ENCODE peak calls at places on chromosome X, in five cellular contexts. One of them, this sample, is unnamed. For H3K9me3, the result is how much of the 10 kb centered on the place peaks cover.

GRCh38 chrX:125132274-125132673 is 187.4 kb upstream of the TEX13C start:
- DNase-seq in lower lobe of right lung: no peak
- DNase-seq in cardiac muscle cell: no peak
- DNase-seq in sigmoid colon: no peak
- DNase-seq in neural progenitor cell: peak
- DNase-seq in this sample: no peak

GRCh38 chrX:53235566-53235965 is 10.6 kb upstream of the KDM5C start:
- DNase-seq in cardiac muscle cell: no peak
- DNase-seq in sigmoid colon: no peak
- DNase-seq in neural progenitor cell: no peak
- DNase-seq in lower lobe of right lung: no peak
- DNase-seq in this sample: no peak

GRCh38 chrX:53594354-53594753 is 92.2 kb downstream of the HUWE1 start:
- DNase-seq in sigmoid colon: no peak
- DNase-seq in cardiac muscle cell: no peak
- DNase-seq in lower lobe of right lung: no peak
- DNase-seq in neural progenitor cell: no peak
- DNase-seq in this sample: peak

GRCh38 chrX:69319376-69319775 is 154.1 kb upstream of the PJA1 start:
- DNase-seq in neural progenitor cell: no peak
- DNase-seq in sigmoid colon: no peak
- DNase-seq in lower lobe of right lung: no peak
- DNase-seq in cardiac muscle cell: no peak
- DNase-seq in this sample: no peak

GRCh38 chrX:104961926-104962325 is 258.6 kb downstream of the TEX13A start:
- DNase-seq in lower lobe of right lung: no peak
- DNase-seq in neural progenitor cell: no peak
- DNase-seq in cardiac muscle cell: no peak
- DNase-seq in sigmoid colon: no peak
- DNase-seq in this sample: no peak

GRCh38 chrX:70422886-70423336 is at the start of gene GDPD2:
- DNase-seq in sigmoid colon: no peak
- DNase-seq in neural progenitor cell: peak
- DNase-seq in cardiac muscle cell: peak
- DNase-seq in lower lobe of right lung: no peak
- DNase-seq in this sample: no peak

GRCh38 chrX:150503898-150504219 is 64.6 kb upstream of the MTM1 start:
- DNase-seq in sigmoid colon: no peak
- DNase-seq in cardiac muscle cell: no peak
- DNase-seq in lower lobe of right lung: peak
- DNase-seq in neural progenitor cell: no peak
- DNase-seq in this sample: no peak

GRCh38 chrX:42778096-42778495 is at the start of gene PPP1R2C:
- DNase-seq in sigmoid colon: no peak
- DNase-seq in lower lobe of right lung: no peak
- DNase-seq in cardiac muscle cell: no peak
- DNase-seq in neural progenitor cell: no peak
- DNase-seq in this sample: no peak

GRCh38 chrX:55206152-55206941 is 13.8 kb upstream of the PAGE5 start:
- DNase-seq in cardiac muscle cell: no peak
- DNase-seq in neural progenitor cell: no peak
- DNase-seq in lower lobe of right lung: no peak
- DNase-seq in sigmoid colon: no peak
- DNase-seq in this sample: no peak

GRCh38 chrX:101241531-101241930 is 21.9 kb downstream of the DRP2 start:
- DNase-seq in neural progenitor cell: no peak
- DNase-seq in cardiac muscle cell: no peak
- DNase-seq in lower lobe of right lung: no peak
- DNase-seq in sigmoid colon: no peak
- DNase-seq in this sample: no peak

GRCh38 chrX:119145241-119145653 is 17.6 kb upstream of the KIAA1210 start:
- DNase-seq in lower lobe of right lung: no peak
- DNase-seq in neural progenitor cell: peak
- DNase-seq in sigmoid colon: no peak
- DNase-seq in cardiac muscle cell: peak
- DNase-seq in this sample: no peak

GRCh38 chrX:39418936-39419659 is 617.8 kb downstream of the MID1IP1 start:
- DNase-seq in lower lobe of right lung: no peak
- DNase-seq in sigmoid colon: no peak
- DNase-seq in cardiac muscle cell: peak
- DNase-seq in neural progenitor cell: no peak
- DNase-seq in this sample: no peak

GRCh38 chrX:44306336-44306735 is 37.1 kb downstream of the EFHC2 start:
- DNase-seq in lower lobe of right lung: no peak
- DNase-seq in cardiac muscle cell: no peak
- DNase-seq in sigmoid colon: no peak
- DNase-seq in neural progenitor cell: no peak
- DNase-seq in this sample: peak

DNA sequence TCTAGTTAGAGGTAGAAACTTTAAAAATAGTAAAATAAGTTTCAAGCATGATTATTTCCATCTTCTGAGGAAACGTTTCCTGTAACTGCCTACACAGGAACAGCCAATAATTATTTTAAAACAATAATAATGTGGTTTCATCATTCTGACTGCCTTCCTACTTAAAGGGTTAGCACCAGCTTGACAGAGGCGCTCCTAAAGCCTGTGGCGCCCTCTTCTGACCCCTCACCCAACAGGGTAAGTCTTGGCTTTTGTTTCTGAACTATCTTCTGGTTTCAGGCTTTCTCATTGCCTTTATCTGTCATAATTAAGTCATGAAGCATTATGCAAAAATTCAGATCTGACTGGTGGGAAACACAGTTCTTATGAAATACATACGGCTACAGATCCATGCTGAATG is 96.7 kb downstream of the ITM2A start:
- DNase-seq in neural progenitor cell: peak
- DNase-seq in lower lobe of right lung: peak
- DNase-seq in cardiac muscle cell: peak
- DNase-seq in sigmoid colon: no peak
- DNase-seq in this sample: no peak
- TF ChIP-seq CTCF in neural progenitor cell: peak
- TF ChIP-seq CTCF in lower lobe of right lung: peak
- TF ChIP-seq CTCF in cardiac muscle cell: peak
- TF ChIP-seq CTCF in sigmoid colon: no peak
- TF ChIP-seq CTCF in this sample: no peak

GRCh38 chrX:97842468-97843199 is 958.9 kb downstream of the RPA4 start:
- DNase-seq in neural progenitor cell: no peak
- DNase-seq in cardiac muscle cell: no peak
- DNase-seq in lower lobe of right lung: no peak
- DNase-seq in sigmoid colon: no peak
- DNase-seq in this sample: no peak
- H3K9me3 ChIP-seq in neural progenitor cell: under half
- H3K9me3 ChIP-seq in cardiac muscle cell: under half
- H3K9me3 ChIP-seq in lower lobe of right lung: under half
- H3K9me3 ChIP-seq in sigmoid colon: under half
- H3K9me3 ChIP-seq in this sample: under half

GRCh38 chrX:26574208-26574607 is 358.2 kb downstream of the MAGEB5 start:
- DNase-seq in sigmoid colon: no peak
- DNase-seq in lower lobe of right lung: no peak
- DNase-seq in neural progenitor cell: no peak
- DNase-seq in cardiac muscle cell: no peak
- DNase-seq in this sample: no peak
- H3K27ac ChIP-seq in sigmoid colon: no peak
- H3K27ac ChIP-seq in lower lobe of right lung: no peak
- H3K27ac ChIP-seq in neural progenitor cell: no peak
- H3K27ac ChIP-seq in cardiac muscle cell: no peak
- H3K27ac ChIP-seq in this sample: no peak

DNA sequence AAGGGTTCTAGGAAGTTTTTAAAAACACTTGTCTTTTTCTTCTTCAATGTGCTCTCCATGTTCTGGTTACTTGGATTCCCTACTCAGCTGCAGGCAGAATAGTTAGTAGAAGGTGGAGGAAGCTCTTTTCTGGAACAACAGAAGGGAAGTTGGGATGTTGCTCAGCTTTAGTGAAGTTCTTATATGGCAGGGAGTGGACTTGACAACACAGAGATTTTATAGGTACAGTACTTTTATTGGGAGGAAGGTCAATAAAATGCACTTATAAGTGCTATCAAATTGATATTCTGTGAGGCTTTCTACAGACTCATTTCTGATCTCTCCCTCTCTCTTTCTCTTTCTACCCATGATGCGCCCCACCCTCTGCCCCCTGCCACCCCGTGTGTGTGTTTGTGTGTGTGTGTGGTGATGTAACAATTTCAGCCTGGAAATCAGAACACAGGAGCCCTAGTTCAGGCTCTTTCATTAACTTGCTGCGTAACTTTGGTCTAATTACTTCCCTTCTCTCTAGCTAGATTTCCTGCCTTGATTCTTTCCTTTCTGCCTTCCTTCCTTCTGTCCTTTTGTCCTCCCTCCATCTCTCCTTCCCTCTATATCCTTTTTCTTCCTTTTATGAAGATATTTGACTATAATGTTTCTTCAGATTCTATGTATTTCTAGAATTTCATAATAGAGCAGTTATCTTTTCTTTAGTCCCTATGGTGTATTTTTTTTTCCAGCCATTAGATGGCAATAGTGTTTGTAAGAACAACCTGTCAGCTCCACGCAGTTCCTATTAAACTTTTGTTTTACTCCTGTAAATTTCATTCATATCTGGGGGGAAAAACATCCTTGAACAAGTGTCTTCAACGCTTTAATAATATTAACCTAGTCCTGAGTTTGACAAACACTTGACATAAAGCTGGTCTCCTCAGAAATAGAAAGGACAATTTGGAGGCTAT is 37.1 kb downstream of the HEPH start:
- DNase-seq in lower lobe of right lung: no peak
- DNase-seq in sigmoid colon: no peak
- DNase-seq in cardiac muscle cell: no peak
- DNase-seq in neural progenitor cell: no peak
- DNase-seq in this sample: no peak
- TF ChIP-seq CTCF in lower lobe of right lung: no peak
- TF ChIP-seq CTCF in sigmoid colon: no peak
- TF ChIP-seq CTCF in cardiac muscle cell: peak
- TF ChIP-seq CTCF in neural progenitor cell: peak
- TF ChIP-seq CTCF in this sample: peak

This sample was measured in AG04450.